ENCODE peak calls at places on chromosome 20, in six cellular contexts. Q is K562, E is HCT116, V is SK-N-SH, W is GM12878, T is HepG2. N is an unnamed sample.

GRCh38 chr20:25148982-25149846 is 46.3 kb upstream of the ENTPD6 start:
- DNase-seq in W (no peak), T (no peak), V (no peak), E (no peak), Q (no peak), N (no peak)

GRCh38 chr20:10047427-10047826 is 12.6 kb downstream of the ANKEF1 start:
- DNase-seq in V (peak), T (peak), E (no peak), Q (no peak), W (no peak), N (peak)

GRCh38 chr20:2820084-2820895 is 4.1 kb downstream of the TMEM239 start:
- DNase-seq in V (no peak), T (no peak), E (no peak), Q (peak), W (no peak), N (no peak)

GRCh38 chr20:14723614-14724013 is 386.2 kb upstream of the FLRT3 start:
- DNase-seq in V (no peak), W (no peak), E (no peak), T (no peak), Q (no peak), N (no peak)

GRCh38 chr20:5767493-5768098 is 17.4 kb downstream of the SHLD1 start:
- DNase-seq in W (no peak), V (no peak), E (no peak), Q (no peak), T (no peak), N (no peak)

GRCh38 chr20:53609501-53610445 is 16.1 kb upstream of the ZNF217 start:
- DNase-seq in V (no peak), Q (peak), E (no peak), T (no peak), W (no peak), N (no peak)

GRCh38 chr20:63202811-63203526 is 13.0 kb downstream of the YTHDF1 start:
- DNase-seq in E (no peak), Q (no peak), T (no peak), W (no peak), V (no peak), N (no peak)

GRCh38 chr20:36399147-36399968 is 93.2 kb downstream of the DLGAP4 start:
- DNase-seq in E (peak), T (peak), V (peak), Q (peak), W (no peak), N (peak)

GRCh38 chr20:38115205-38115604 is 49.9 kb downstream of the TGM2 start:
- DNase-seq in V (no peak), Q (no peak), T (no peak), W (no peak), E (no peak), N (no peak)

GRCh38 chr20:59992531-59992930 is 34.3 kb downstream of the CDH26 start:
- DNase-seq in Q (no peak), V (no peak), W (no peak), T (no peak), E (no peak), N (no peak)

GRCh38 chr20:9989066-9989724 is 45.6 kb upstream of the ANKEF1 start:
- DNase-seq in Q (no peak), T (no peak), V (no peak), W (no peak), E (no peak), N (no peak)

DNA sequence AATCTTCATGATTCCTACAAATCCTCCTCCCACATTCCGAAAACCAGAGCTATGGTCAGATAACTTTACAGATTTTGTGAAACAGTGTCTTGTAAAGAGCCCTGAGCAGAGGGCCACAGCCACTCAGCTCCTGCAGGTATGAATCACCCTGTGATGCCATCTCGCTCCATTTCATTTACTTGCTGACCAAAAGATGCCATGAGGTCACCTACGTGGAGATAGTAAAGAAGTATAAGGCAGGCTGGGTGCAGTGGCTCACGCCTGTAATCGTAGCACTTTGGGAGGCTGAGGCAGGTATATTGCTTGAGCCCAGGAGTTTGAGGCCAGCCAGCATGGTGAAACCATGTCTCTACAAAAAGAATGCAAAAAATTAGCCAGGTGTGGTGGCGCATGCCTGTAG is 30.9 kb downstream of the STK4 start:
- DNase-seq in T (no peak), W (no peak), Q (no peak), E (no peak), V (no peak), N (no peak)
- TF ChIP-seq JUND in T (no peak), W (no peak), Q (no peak), E (no peak), V (no peak), N (no peak)

GRCh38 chr20:45611054-45611453 is 18.5 kb upstream of the WFDC10A start:
- DNase-seq in E (peak), V (no peak), T (no peak), W (no peak), Q (no peak), N (peak)

GRCh38 chr20:45617591-45617990 is 11.9 kb upstream of the WFDC10A start:
- DNase-seq in E (no peak), V (no peak), Q (no peak), W (no peak), T (no peak), N (no peak)

GRCh38 chr20:45612314-45612713 is 17.2 kb upstream of the WFDC10A start:
- DNase-seq in V (no peak), E (no peak), T (no peak), W (no peak), Q (no peak), N (no peak)
- TF ChIP-seq JUND in V (no peak), E (no peak), T (no peak), W (no peak), Q (no peak), N (no peak)

DNA sequence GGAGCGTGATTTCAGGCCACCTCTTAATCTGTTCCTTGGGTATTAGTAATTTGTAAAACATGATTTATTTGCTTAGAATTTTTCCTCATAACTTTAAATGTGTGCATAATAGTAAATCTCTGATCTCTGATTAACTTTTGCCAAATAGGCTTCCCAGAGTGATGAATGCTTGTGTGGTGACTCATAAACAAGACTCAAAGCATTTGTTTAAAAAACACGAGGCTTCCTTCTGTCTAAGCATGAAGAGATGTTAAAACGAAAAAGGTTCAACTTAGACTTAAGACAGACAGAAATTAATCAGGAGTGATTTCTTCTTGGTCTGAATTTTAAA is 337.0 kb downstream of the CDH4 start:
- DNase-seq in W (no peak), T (no peak), Q (no peak), V (no peak), E (no peak), N (no peak)
- TF ChIP-seq JUND in W (no peak), T (no peak), Q (no peak), V (no peak), E (no peak), N (no peak)

GRCh38 chr20:61251529-61252393 is at the start of gene CDH4:
- DNase-seq in T (no peak), V (peak), W (no peak), Q (no peak), E (no peak), N (no peak)
- TF ChIP-seq JUND in T (no peak), V (no peak), W (no peak), Q (no peak), E (no peak), N (no peak)

DNA sequence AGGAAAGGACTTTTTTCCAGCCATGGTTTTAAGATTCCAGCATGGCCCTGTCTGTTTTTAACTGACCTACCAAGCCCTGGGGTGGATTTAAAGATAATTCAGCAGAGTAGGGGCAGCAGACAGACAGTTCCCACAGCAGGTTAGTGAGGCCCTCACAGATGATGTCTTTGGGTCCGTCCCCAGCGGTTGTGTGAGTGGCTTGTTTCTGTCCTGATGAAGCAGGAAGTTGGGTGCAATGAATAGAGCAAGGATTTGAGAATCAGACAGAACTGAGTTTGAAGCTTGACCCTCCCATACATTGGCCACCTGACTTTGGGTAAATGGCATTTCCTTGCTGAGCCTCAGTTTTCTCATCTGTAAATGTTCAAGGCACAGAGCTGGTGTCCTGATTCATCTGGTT is 77.0 kb upstream of the MAFB start:
- DNase-seq in E (no peak), V (no peak), Q (no peak), T (no peak), W (no peak), N (no peak)
- TF ChIP-seq JUND in E (no peak), V (no peak), Q (no peak), T (no peak), W (no peak), N (no peak)

GRCh38 chr20:57048027-57048869 is 218.2 kb downstream of the BMP7 start:
- DNase-seq in V (peak), T (peak), Q (peak), W (no peak), E (no peak), N (peak)
- TF ChIP-seq JUND in V (no peak), T (no peak), Q (no peak), W (no peak), E (no peak), N (no peak)

DNA sequence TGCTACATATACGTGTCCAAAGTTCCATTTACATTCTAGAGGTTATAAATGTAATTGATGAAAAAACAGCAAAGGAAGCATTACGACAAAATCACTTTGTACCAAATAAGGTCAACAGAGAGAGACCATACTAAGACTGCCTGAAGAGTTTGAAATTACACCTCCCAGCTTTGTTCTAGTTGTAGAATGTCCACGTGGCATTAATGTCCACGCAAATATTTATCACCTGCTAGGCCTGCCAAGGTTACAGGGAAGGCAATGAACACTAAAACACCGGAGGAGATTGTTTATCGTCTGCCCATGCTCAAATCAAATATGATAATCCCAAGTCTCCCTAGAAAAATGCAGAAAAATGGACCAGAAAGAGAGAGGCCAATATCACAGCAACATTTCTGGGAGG is 6.2 kb downstream of the RALGAPA2 start:
- DNase-seq in V (no peak), Q (no peak), E (no peak), T (peak), W (no peak), N (no peak)
- TF ChIP-seq JUND in V (no peak), Q (no peak), E (no peak), T (no peak), W (no peak), N (no peak)

N was measured in T47D.